ENCODE peak calls at places on chromosome X, in ten cellular contexts. E is neural crest cell, G is breast epithelium, X is AG04449, T is esophagus squamous epithelium, Q is suprapubic skin, M is mucosa of descending colon, D is GM20000, Z is fibroblast of pulmonary artery, H is GM10248. S is an unnamed sample.

GRCh38 chrX:87873347-87873941 is 355.8 kb downstream of the KLHL4 start:
- DNase-seq in Q (no peak), M (no peak), E (no peak), T (no peak), H (no peak), G (no peak), Z (no peak), X (no peak), D (no peak), S (no peak)

GRCh38 chrX:120456973-120457372 is 12.1 kb downstream of the LAMP2 start:
- DNase-seq in Z (no peak), E (no peak), X (no peak), Q (no peak), H (peak; percentile 8), D (no peak), T (no peak), M (no peak), G (no peak), S (no peak)

GRCh38 chrX:1103360-1103759 is 109.1 kb downstream of the CRLF2 start:
- DNase-seq in E (no peak), G (no peak), D (no peak), X (no peak), T (no peak), Q (no peak), Z (no peak), H (no peak), M (no peak), S (no peak)

GRCh38 chrX:37509349-37509748 is 62.1 kb upstream of the LANCL3 start:
- DNase-seq in H (no peak), M (peak; percentile 2), Z (no peak), D (no peak), E (no peak), X (no peak), Q (no peak), G (no peak), T (no peak), S (no peak)

GRCh38 chrX:46922601-46923000 is 10.4 kb downstream of the JADE3 start:
- DNase-seq in G (no peak), H (no peak), T (no peak), D (no peak), Q (no peak), E (no peak), X (no peak), M (no peak), Z (no peak), S (no peak)

GRCh38 chrX:139094671-139095592 is 383.4 kb upstream of the FGF13 start:
- DNase-seq in H (no peak), T (no peak), Z (no peak), G (no peak), D (no peak), Q (no peak), M (no peak), E (no peak), X (no peak), S (no peak)

GRCh38 chrX:129310000-129310399 is 213.3 kb downstream of the SMARCA1 start:
- DNase-seq in T (no peak), G (no peak), Z (no peak), M (no peak), Q (no peak), H (no peak), X (no peak), E (no peak), D (no peak), S (no peak)

GRCh38 chrX:10166731-10167149 is 10.0 kb downstream of the CLCN4 start:
- DNase-seq in G (no peak), Z (no peak), D (no peak), E (no peak), T (no peak), H (peak; percentile 28), Q (no peak), X (no peak), M (no peak), S (no peak)

GRCh38 chrX:10971176-10971575 is 140.0 kb upstream of the HCCS start:
- DNase-seq in Z (no peak), E (no peak), M (no peak), G (no peak), X (no peak), Q (no peak), T (no peak), D (no peak), H (no peak), S (no peak)

GRCh38 chrX:124534530-124534929 is 188.2 kb downstream of the SH2D1A start:
- DNase-seq in T (no peak), G (no peak), E (no peak), Z (no peak), H (no peak), Q (no peak), X (no peak), D (no peak), M (no peak), S (no peak)

GRCh38 chrX:8984231-8984630 is 49.7 kb downstream of the FAM9B start:
- DNase-seq in X (no peak), M (no peak), Q (no peak), H (no peak), Z (no peak), G (no peak), D (no peak), E (no peak), T (no peak), S (no peak)

GRCh38 chrX:64093761-64094160 is 111.7 kb downstream of the AMER1 start:
- DNase-seq in Q (no peak), X (no peak), D (no peak), E (no peak), M (peak; percentile 1), H (no peak), Z (peak; percentile 7), G (no peak), T (no peak), S (no peak)

GRCh38 chrX:118702741-118703140 is 24.7 kb upstream of the IL13RA1 start:
- DNase-seq in T (no peak), H (no peak), E (no peak), M (no peak), G (no peak), Z (no peak), X (no peak), Q (no peak), D (no peak), S (no peak)

GRCh38 chrX:65674351-65674893 is 7.0 kb downstream of the MSN start:
- DNase-seq in E (no peak), H (no peak), T (no peak), X (no peak), M (no peak), G (no peak), Q (no peak), D (no peak), Z (no peak), S (no peak)

GRCh38 chrX:153723351-153724251 is 586 bp downstream of the BCAP31 start:
- DNase-seq in M (peak; percentile 50), G (no peak), E (no peak), X (no peak), Q (no peak), Z (peak; percentile 40), T (no peak), H (peak; percentile 65), D (peak; percentile 74), S (peak; percentile 53)

GRCh38 chrX:8783100-8784098 is 17.8 kb downstream of the FAM9A start:
- DNase-seq in Q (no peak), Z (peak; percentile 26), H (no peak), E (no peak), D (peak; percentile 50), X (no peak), M (peak; percentile 28), T (no peak), G (no peak), S (peak; percentile 23)

GRCh38 chrX:22629105-22629725 is 356.5 kb downstream of the CBLL2 start:
- DNase-seq in Q (no peak), E (no peak), T (no peak), M (no peak), Z (peak; percentile 43), D (no peak), H (no peak), G (no peak), X (no peak), S (no peak)

GRCh38 chrX:20664774-20665173 is 398.1 kb upstream of the RPS6KA3 start:
- DNase-seq in G (no peak), T (no peak), H (no peak), E (no peak), Z (no peak), X (no peak), Q (no peak), D (no peak), M (no peak), S (no peak)

GRCh38 chrX:2609431-2610238 is 81.5 kb upstream of the CD99 start:
- DNase-seq in E (peak; percentile 4), Q (no peak), G (no peak), T (no peak), Z (peak; percentile 22), M (peak; percentile 43), D (no peak), X (no peak), H (no peak), S (no peak)
- TF ChIP-seq CTCF in E (peak; percentile 43), Q (peak; percentile 38), G (no peak), T (no peak), Z (no peak), M (no peak), D (no peak), X (peak; percentile 29), H (peak; percentile 19), S (no peak)

DNA sequence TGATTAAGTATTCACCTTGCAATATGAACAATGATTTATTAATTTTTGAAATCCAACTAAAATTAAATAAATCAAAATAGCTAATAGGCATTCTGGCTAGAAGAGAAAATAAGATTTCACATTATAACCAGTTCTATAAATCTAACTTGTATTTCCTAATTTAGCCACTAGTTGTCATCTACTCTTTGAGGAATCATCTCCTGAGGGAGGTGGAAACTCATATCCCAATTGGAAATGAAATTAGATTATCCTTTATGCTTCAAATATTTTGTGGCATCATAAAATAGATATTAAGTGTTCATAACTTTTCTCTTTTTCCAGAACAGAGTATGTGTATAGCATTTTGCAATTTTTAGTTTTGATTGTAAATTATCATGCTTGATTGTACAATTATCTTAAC is 558.5 kb upstream of the DIAPH2 start:
- DNase-seq in H (no peak), E (no peak), D (no peak), T (no peak), M (no peak), Q (no peak), G (no peak), X (no peak), Z (no peak), S (no peak)
- TF ChIP-seq CTCF in H (no peak), E (peak; percentile 47), D (no peak), T (no peak), M (no peak), Q (no peak), G (no peak), X (no peak), Z (peak; percentile 11), S (peak; percentile 33)

GRCh38 chrX:150680974-150681373 is 12.2 kb upstream of the MTMR1 start:
- DNase-seq in H (peak; percentile 12), Z (peak; percentile 49), E (no peak), M (no peak), D (no peak), Q (no peak), G (no peak), T (no peak), X (no peak), S (no peak)
- TF ChIP-seq CTCF in H (no peak), Z (peak; percentile 42), E (peak; percentile 54), M (no peak), D (peak; percentile 23), Q (peak; percentile 11), G (no peak), T (no peak), X (peak; percentile 10), S (no peak)

DNA sequence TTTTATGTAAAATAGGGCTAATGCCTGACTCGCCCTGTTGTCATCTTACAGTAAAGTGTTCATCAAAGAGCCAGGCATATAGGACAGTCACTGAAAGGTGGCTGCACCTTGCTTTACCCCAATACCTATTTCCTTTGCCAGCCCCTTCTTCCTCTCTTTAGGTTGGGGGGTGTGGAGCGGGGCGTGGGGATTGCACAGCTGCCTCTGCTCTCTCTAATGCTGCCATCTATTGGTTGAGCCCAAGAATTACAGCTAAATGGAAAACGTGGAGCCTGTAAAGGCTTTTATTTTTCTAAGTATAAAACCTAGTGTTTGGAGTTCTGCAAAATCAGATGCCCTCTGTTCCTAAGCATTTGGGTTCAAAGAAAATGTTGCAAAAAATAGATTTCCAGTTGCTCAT is 47.7 kb downstream of the ATG4A start:
- DNase-seq in T (no peak), D (no peak), X (no peak), G (no peak), E (no peak), H (no peak), M (no peak), Q (no peak), Z (peak; percentile 21), S (no peak)
- TF ChIP-seq CTCF in T (no peak), D (no peak), X (peak; percentile 11), G (no peak), E (peak; percentile 55), H (no peak), M (no peak), Q (no peak), Z (peak; percentile 46), S (peak; percentile 44)

S was measured in glutamatergic neuron.